ENCODE peak calls at places on chromosomes 16 and 17, in seven cellular contexts. U, I, Y, H, O, X and T are unnamed samples.

GRCh38 chr17:80270104-80270503 is 9.5 kb downstream of the RNF213 start:
- DNase-seq in U (no peak), I (no peak), Y (no peak), H (no peak), O (no peak), X (no peak), T (no peak)

GRCh38 chr16:66746048-66746447 is 5.4 kb downstream of the DYNC1LI2 start:
- DNase-seq in U (no peak), I (no peak), Y (no peak), H (no peak), O (no peak), X (no peak), T (no peak)

GRCh38 chr16:2808181-2808580 is 8.9 kb upstream of the PRSS21 start:
- DNase-seq in U (no peak), I (no peak), Y (no peak), H (no peak), O (no peak), X (no peak), T (no peak)

GRCh38 chr16:58306327-58306726 is 11.5 kb upstream of the PRSS54 start:
- DNase-seq in U (no peak), I (no peak), Y (no peak), H (no peak), O (no peak), X (no peak), T (no peak)

GRCh38 chr17:45246861-45247428 is 14.9 kb downstream of the SPATA32 start:
- DNase-seq in U (peak; percentile 74), I (no peak), Y (no peak), H (peak; percentile 83), O (peak; percentile 71), X (peak; percentile 92), T (no peak)

GRCh38 chr17:63665527-63666214 is 34.3 kb downstream of the LIMD2 start:
- DNase-seq in U (no peak), I (no peak), Y (no peak), H (no peak), O (no peak), X (no peak), T (no peak)

GRCh38 chr17:65261152-65261551 is 124.0 kb downstream of the RGS9 start:
- DNase-seq in U (no peak), I (no peak), Y (no peak), H (no peak), O (no peak), X (no peak), T (no peak)

GRCh38 chr17:71011389-71011788 is 842.1 kb downstream of the KCNJ2 start:
- DNase-seq in U (no peak), I (no peak), Y (no peak), H (no peak), O (peak; percentile 11), X (peak; percentile 26), T (no peak)

GRCh38 chr16:17273142-17273561 is 197.6 kb downstream of the XYLT1 start:
- DNase-seq in U (peak; percentile 34), I (peak; percentile 38), Y (peak; percentile 53), H (no peak), O (no peak), X (no peak), T (no peak)

GRCh38 chr16:79599256-79599836 is 1.2 kb downstream of the MAF start:
- DNase-seq in U (peak; percentile 16), I (no peak), Y (peak; percentile 44), H (peak; percentile 90), O (no peak), X (peak; percentile 66), T (no peak)

GRCh38 chr17:45780921-45781320 is 3.2 kb upstream of the CRHR1 start:
- DNase-seq in U (no peak), I (no peak), Y (no peak), H (no peak), O (no peak), X (no peak), T (no peak)

GRCh38 chr17:3846739-3847670 is 959 bp upstream of the NCBP3 start:
- DNase-seq in U (no peak), I (no peak), Y (no peak), H (no peak), O (no peak), X (no peak), T (no peak)
- TF ChIP-seq EP300 in U (no peak), I (no peak), Y (no peak), H (no peak), O (no peak), X (no peak), T (no peak)

DNA sequence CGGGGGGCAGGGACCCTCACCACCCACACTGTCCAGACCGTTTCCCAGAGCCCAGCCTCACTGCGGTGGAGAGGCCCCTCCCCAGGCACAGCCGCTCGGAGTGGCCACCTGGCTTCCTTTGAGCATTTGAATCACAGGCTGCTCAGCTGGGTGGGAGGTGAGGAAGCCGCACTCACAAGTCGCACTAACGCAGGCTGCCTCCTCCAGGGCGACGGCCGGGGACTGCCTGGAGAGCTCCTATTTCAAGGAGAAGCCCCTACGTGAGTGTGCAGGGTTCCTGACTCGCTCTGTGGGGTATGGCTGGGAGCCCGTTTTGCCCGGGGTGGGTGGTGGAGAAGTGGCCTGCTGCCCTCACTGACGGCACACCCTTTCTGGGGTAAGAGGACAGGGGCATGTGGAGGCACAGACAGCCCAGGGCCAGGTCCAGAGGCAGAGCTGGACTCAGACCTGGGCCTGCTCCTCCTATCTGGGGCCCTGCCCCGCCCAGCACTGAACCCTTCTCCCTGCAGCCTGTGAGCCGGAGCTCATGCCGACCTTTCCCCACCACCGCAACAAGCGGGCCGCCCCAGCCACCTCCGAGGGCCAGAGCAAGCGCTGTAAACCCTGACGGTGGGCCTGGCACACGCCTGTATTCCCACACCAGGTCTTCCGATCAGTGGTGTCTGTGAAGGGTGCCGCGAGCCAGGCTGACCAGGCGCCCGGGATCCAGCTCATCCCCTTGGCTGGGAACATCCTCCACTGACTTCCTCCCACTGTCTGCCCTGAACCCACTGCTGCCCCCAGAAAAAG is 6.2 kb downstream of the SPATA2L start:
- DNase-seq in U (no peak), I (no peak), Y (no peak), H (no peak), O (peak; percentile 9), X (peak; percentile 29), T (no peak)
- TF ChIP-seq CTCF in U (no peak), I (no peak), Y (no peak), H (no peak), O (no peak), X (no peak), T (no peak)

GRCh38 chr16:30984669-30985400 is at the start of gene HSD3B7:
- DNase-seq in U (peak; percentile 95), I (peak; percentile 95), Y (peak; percentile 93), H (peak; percentile 99), O (peak; percentile 93), X (peak; percentile 98), T (peak; percentile 98)
- TF ChIP-seq EP300 in U (no peak), I (peak; percentile 68), Y (no peak), H (no peak), O (peak; percentile 7), X (no peak), T (no peak)

GRCh38 chr17:67376509-67376891 is 581 bp upstream of the PITPNC1 start:
- DNase-seq in U (peak; percentile 19), I (peak; percentile 26), Y (peak; percentile 31), H (no peak), O (no peak), X (no peak), T (no peak)

GRCh38 chr17:67378444-67379250 is 1.6 kb downstream of the PITPNC1 start:
- DNase-seq in U (peak; percentile 75), I (peak; percentile 63), Y (peak; percentile 78), H (peak; percentile 96), O (peak; percentile 77), X (peak; percentile 94), T (peak; percentile 96)

GRCh38 chr17:67376892-67377726 is at the start of gene PITPNC1:
- DNase-seq in U (peak; percentile 86), I (peak; percentile 68), Y (peak; percentile 86), H (peak; percentile 97), O (peak; percentile 66), X (peak; percentile 94), T (peak; percentile 96)

GRCh38 chr17:67379251-67379630 is 2.2 kb downstream of the PITPNC1 start:
- DNase-seq in U (no peak), I (no peak), Y (no peak), H (no peak), O (no peak), X (no peak), T (no peak)

GRCh38 chr17:67377727-67378443 is 804 bp downstream of the PITPNC1 start:
- DNase-seq in U (peak; percentile 58), I (no peak), Y (peak; percentile 59), H (peak; percentile 92), O (peak; percentile 64), X (peak; percentile 88), T (no peak)
- TF ChIP-seq CTCF in U (peak; percentile 11), I (no peak), Y (no peak), H (no peak), O (peak; percentile 25), X (peak; percentile 41), T (no peak)